ENCODE peak calls at places on chromosome 18, in seven cellular contexts. One of them, this sample, is unnamed.
A peak's percentile ranks its signal among the peaks of the same experiment; 100 is the strongest.

GRCh38 chr18:50190926-50191325 is 4.0 kb downstream of the MYO5B start:
- DNase-seq in MM.1S: no peak
- DNase-seq in HL-60: no peak
- DNase-seq in breast epithelium: no peak
- DNase-seq in adrenal gland: no peak
- DNase-seq in body of pancreas: no peak
- DNase-seq in cardiac muscle cell: no peak
- DNase-seq in this sample: no peak

GRCh38 chr18:34913837-34914755 is 127.1 kb upstream of the MAPRE2 start:
- DNase-seq in MM.1S: no peak
- DNase-seq in HL-60: peak; percentile 50
- DNase-seq in breast epithelium: peak; percentile 20
- DNase-seq in adrenal gland: no peak
- DNase-seq in body of pancreas: no peak
- DNase-seq in cardiac muscle cell: peak; percentile 46
- DNase-seq in this sample: no peak

GRCh38 chr18:27839141-27839540 is 337.8 kb downstream of the CDH2 start:
- DNase-seq in MM.1S: no peak
- DNase-seq in HL-60: no peak
- DNase-seq in breast epithelium: no peak
- DNase-seq in adrenal gland: no peak
- DNase-seq in body of pancreas: no peak
- DNase-seq in cardiac muscle cell: peak; percentile 61
- DNase-seq in this sample: no peak

GRCh38 chr18:38077219-38077618 is 511.6 kb upstream of the CELF4 start:
- DNase-seq in MM.1S: peak; percentile 18
- DNase-seq in HL-60: no peak
- DNase-seq in breast epithelium: no peak
- DNase-seq in adrenal gland: no peak
- DNase-seq in body of pancreas: no peak
- DNase-seq in cardiac muscle cell: no peak
- DNase-seq in this sample: peak; percentile 65

GRCh38 chr18:75113455-75113854 is 95.5 kb downstream of the PTGR3 start:
- DNase-seq in MM.1S: no peak
- DNase-seq in HL-60: no peak
- DNase-seq in breast epithelium: no peak
- DNase-seq in adrenal gland: no peak
- DNase-seq in body of pancreas: no peak
- DNase-seq in cardiac muscle cell: no peak
- DNase-seq in this sample: no peak

GRCh38 chr18:3107740-3108151 is 94.8 kb upstream of the LPIN2 start:
- DNase-seq in MM.1S: peak; percentile 15
- DNase-seq in HL-60: no peak
- DNase-seq in breast epithelium: no peak
- DNase-seq in adrenal gland: no peak
- DNase-seq in body of pancreas: no peak
- DNase-seq in cardiac muscle cell: no peak
- DNase-seq in this sample: no peak

GRCh38 chr18:23683671-23684070 is 5.6 kb upstream of the LAMA3 start:
- DNase-seq in MM.1S: no peak
- DNase-seq in HL-60: no peak
- DNase-seq in breast epithelium: no peak
- DNase-seq in adrenal gland: no peak
- DNase-seq in body of pancreas: no peak
- DNase-seq in cardiac muscle cell: peak; percentile 32
- DNase-seq in this sample: no peak

GRCh38 chr18:458016-458415 is 42.5 kb downstream of the COLEC12 start:
- DNase-seq in MM.1S: no peak
- DNase-seq in HL-60: no peak
- DNase-seq in breast epithelium: no peak
- DNase-seq in adrenal gland: no peak
- DNase-seq in body of pancreas: no peak
- DNase-seq in cardiac muscle cell: peak; percentile 33
- DNase-seq in this sample: no peak

GRCh38 chr18:71040161-71040560 is 751.3 kb downstream of the SOCS6 start:
- DNase-seq in MM.1S: no peak
- DNase-seq in HL-60: no peak
- DNase-seq in breast epithelium: no peak
- DNase-seq in adrenal gland: no peak
- DNase-seq in body of pancreas: no peak
- DNase-seq in cardiac muscle cell: no peak
- DNase-seq in this sample: no peak

GRCh38 chr18:54923339-54923956 is 35.8 kb downstream of the CCDC68 start:
- DNase-seq in MM.1S: no peak
- DNase-seq in HL-60: no peak
- DNase-seq in breast epithelium: no peak
- DNase-seq in adrenal gland: no peak
- DNase-seq in body of pancreas: no peak
- DNase-seq in cardiac muscle cell: peak; percentile 18
- DNase-seq in this sample: no peak

GRCh38 chr18:76838182-76838581 is 15.8 kb downstream of the ZNF236 start:
- DNase-seq in MM.1S: no peak
- DNase-seq in HL-60: no peak
- DNase-seq in breast epithelium: no peak
- DNase-seq in adrenal gland: no peak
- DNase-seq in body of pancreas: no peak
- DNase-seq in cardiac muscle cell: peak; percentile 31
- DNase-seq in this sample: no peak

GRCh38 chr18:26225022-26225693 is 1.1 kb upstream of the TAF4B start:
- DNase-seq in MM.1S: no peak
- DNase-seq in HL-60: no peak
- DNase-seq in breast epithelium: no peak
- DNase-seq in adrenal gland: no peak
- DNase-seq in body of pancreas: no peak
- DNase-seq in cardiac muscle cell: no peak
- DNase-seq in this sample: peak; percentile 66

GRCh38 chr18:5106730-5107129 is 90.3 kb downstream of the AKAIN1 start:
- DNase-seq in MM.1S: peak; percentile 32
- DNase-seq in HL-60: no peak
- DNase-seq in breast epithelium: no peak
- DNase-seq in adrenal gland: no peak
- DNase-seq in body of pancreas: no peak
- DNase-seq in cardiac muscle cell: no peak
- DNase-seq in this sample: no peak

GRCh38 chr18:73728657-73729056 is 419.0 kb downstream of the FBXO15 start:
- DNase-seq in MM.1S: no peak
- DNase-seq in HL-60: no peak
- DNase-seq in breast epithelium: no peak
- DNase-seq in adrenal gland: no peak
- DNase-seq in body of pancreas: no peak
- DNase-seq in cardiac muscle cell: no peak
- DNase-seq in this sample: no peak

GRCh38 chr18:21739604-21740473 is 753 bp upstream of the MIB1 start:
- DNase-seq in MM.1S: no peak
- DNase-seq in HL-60: peak; percentile 33
- DNase-seq in breast epithelium: no peak
- DNase-seq in adrenal gland: peak; percentile 56
- DNase-seq in body of pancreas: no peak
- DNase-seq in cardiac muscle cell: peak; percentile 24
- DNase-seq in this sample: peak; percentile 64

GRCh38 chr18:72935744-72936143 is 68.0 kb upstream of the NETO1 start:
- DNase-seq in MM.1S: no peak
- DNase-seq in HL-60: no peak
- DNase-seq in breast epithelium: no peak
- DNase-seq in adrenal gland: no peak
- DNase-seq in body of pancreas: no peak
- DNase-seq in cardiac muscle cell: no peak
- DNase-seq in this sample: no peak

GRCh38 chr18:43073771-43074170 is 41.7 kb downstream of the RIT2 start:
- DNase-seq in MM.1S: no peak
- DNase-seq in HL-60: no peak
- DNase-seq in breast epithelium: no peak
- DNase-seq in adrenal gland: no peak
- DNase-seq in body of pancreas: no peak
- DNase-seq in cardiac muscle cell: no peak
- DNase-seq in this sample: no peak

GRCh38 chr18:3104190-3105054 is 91.5 kb upstream of the LPIN2 start:
- DNase-seq in MM.1S: no peak
- DNase-seq in HL-60: no peak
- DNase-seq in breast epithelium: no peak
- DNase-seq in adrenal gland: no peak
- DNase-seq in body of pancreas: no peak
- DNase-seq in cardiac muscle cell: peak; percentile 62
- DNase-seq in this sample: no peak

DNA sequence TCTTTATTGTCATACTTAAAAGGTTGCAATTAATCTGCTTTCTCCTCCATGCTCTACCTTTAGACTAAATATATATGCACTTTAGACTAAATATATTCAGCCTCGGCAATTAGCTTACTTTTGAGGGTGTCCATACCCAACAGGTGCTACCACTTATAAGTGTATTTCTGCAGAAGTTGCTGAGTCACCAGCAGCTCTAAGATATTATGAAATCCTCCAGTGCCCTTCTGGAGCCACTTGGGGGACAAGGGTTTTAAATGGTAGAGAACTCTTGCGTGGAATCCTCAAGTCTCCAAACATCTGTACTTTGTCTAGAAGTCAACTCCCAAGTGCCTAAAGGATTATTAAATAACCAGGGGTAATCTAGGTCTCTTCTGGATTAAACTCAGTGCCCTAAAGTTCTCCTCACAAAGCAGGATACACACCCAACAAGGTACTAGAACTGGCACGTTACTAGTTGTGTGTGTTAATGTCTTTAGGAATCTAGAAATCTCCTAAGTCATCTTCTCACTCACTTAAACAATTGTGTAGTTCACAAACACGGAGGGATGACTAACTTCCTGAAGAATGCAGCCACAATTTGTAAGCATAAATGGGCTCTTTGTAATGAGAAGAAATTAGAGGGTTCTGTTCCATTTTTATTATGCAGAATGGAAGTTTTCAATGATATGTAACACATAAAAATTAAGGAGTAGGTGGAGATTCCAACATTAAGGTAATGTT is 159.7 kb downstream of the CD226 start:
- DNase-seq in MM.1S: no peak
- DNase-seq in HL-60: peak; percentile 36
- DNase-seq in breast epithelium: no peak
- DNase-seq in adrenal gland: no peak
- DNase-seq in body of pancreas: no peak
- DNase-seq in cardiac muscle cell: peak; percentile 71
- DNase-seq in this sample: no peak
- H3K4me3 ChIP-seq in MM.1S: no peak overlapping the region
- H3K4me3 ChIP-seq in HL-60: no peak overlapping the region
- H3K4me3 ChIP-seq in breast epithelium: no peak overlapping the region
- H3K4me3 ChIP-seq in adrenal gland: no peak overlapping the region
- H3K4me3 ChIP-seq in body of pancreas: no peak overlapping the region
- H3K4me3 ChIP-seq in cardiac muscle cell: no peak overlapping the region
- H3K4me3 ChIP-seq in this sample: no peak overlapping the region

GRCh38 chr18:44700652-44701051 is 20.0 kb downstream of the SETBP1 start:
- DNase-seq in MM.1S: no peak
- DNase-seq in HL-60: no peak
- DNase-seq in breast epithelium: no peak
- DNase-seq in adrenal gland: no peak
- DNase-seq in body of pancreas: peak; percentile 62
- DNase-seq in cardiac muscle cell: peak; percentile 61
- DNase-seq in this sample: no peak
- H3K27ac ChIP-seq in MM.1S: no peak overlapping the region
- H3K27ac ChIP-seq in HL-60: no peak overlapping the region
- H3K27ac ChIP-seq in breast epithelium: peak overlapping the region; percentile 72
- H3K27ac ChIP-seq in adrenal gland: no peak overlapping the region
- H3K27ac ChIP-seq in body of pancreas: peak overlapping the region; percentile 36
- H3K27ac ChIP-seq in cardiac muscle cell: peak overlapping the region; percentile 53
- H3K27ac ChIP-seq in this sample: no peak overlapping the region

GRCh38 chr18:31206787-31207381 is 44.2 kb upstream of the DSC1 start:
- DNase-seq in MM.1S: no peak
- DNase-seq in HL-60: peak; percentile 60
- DNase-seq in breast epithelium: peak; percentile 80
- DNase-seq in adrenal gland: peak; percentile 60
- DNase-seq in body of pancreas: peak; percentile 92
- DNase-seq in cardiac muscle cell: no peak
- DNase-seq in this sample: peak; percentile 77
- TF ChIP-seq CTCF in MM.1S: no peak
- TF ChIP-seq CTCF in HL-60: peak; percentile 67
- TF ChIP-seq CTCF in breast epithelium: peak; percentile 51
- TF ChIP-seq CTCF in adrenal gland: no peak
- TF ChIP-seq CTCF in body of pancreas: peak; percentile 58
- TF ChIP-seq CTCF in cardiac muscle cell: no peak
- TF ChIP-seq CTCF in this sample: no peak

DNA sequence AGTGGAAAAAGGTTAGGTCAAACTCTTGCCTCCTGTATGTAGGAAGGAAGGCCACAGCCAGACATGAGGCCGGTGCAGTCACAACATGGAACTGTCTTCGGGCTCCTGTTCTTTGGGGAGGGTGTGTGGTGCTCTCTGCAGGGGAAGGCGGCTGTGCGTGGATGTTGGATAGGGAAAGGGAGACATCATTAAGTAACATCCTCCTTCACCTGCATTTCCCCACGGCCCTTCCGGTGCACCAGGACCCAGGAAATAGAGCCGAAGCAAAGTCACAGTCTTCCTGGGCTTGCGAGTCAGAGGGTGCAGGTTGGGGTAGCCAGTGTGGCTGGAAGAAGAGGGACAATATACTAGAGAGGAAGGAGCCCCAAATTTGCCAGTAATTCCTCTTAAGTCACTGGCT is 78.9 kb upstream of the SMAD7 start:
- DNase-seq in MM.1S: no peak
- DNase-seq in HL-60: no peak
- DNase-seq in breast epithelium: peak; percentile 13
- DNase-seq in adrenal gland: peak; percentile 29
- DNase-seq in body of pancreas: no peak
- DNase-seq in cardiac muscle cell: no peak
- DNase-seq in this sample: peak; percentile 41
- H3K4me3 ChIP-seq in MM.1S: no peak overlapping the region
- H3K4me3 ChIP-seq in HL-60: no peak overlapping the region
- H3K4me3 ChIP-seq in breast epithelium: no peak overlapping the region
- H3K4me3 ChIP-seq in adrenal gland: no peak overlapping the region
- H3K4me3 ChIP-seq in body of pancreas: no peak overlapping the region
- H3K4me3 ChIP-seq in cardiac muscle cell: no peak overlapping the region
- H3K4me3 ChIP-seq in this sample: no peak overlapping the region

GRCh38 chr18:39681061-39681460 is 2115.5 kb upstream of the CELF4 start:
- DNase-seq in MM.1S: no peak
- DNase-seq in HL-60: no peak
- DNase-seq in breast epithelium: no peak
- DNase-seq in adrenal gland: no peak
- DNase-seq in body of pancreas: no peak
- DNase-seq in cardiac muscle cell: no peak
- DNase-seq in this sample: no peak

DNA sequence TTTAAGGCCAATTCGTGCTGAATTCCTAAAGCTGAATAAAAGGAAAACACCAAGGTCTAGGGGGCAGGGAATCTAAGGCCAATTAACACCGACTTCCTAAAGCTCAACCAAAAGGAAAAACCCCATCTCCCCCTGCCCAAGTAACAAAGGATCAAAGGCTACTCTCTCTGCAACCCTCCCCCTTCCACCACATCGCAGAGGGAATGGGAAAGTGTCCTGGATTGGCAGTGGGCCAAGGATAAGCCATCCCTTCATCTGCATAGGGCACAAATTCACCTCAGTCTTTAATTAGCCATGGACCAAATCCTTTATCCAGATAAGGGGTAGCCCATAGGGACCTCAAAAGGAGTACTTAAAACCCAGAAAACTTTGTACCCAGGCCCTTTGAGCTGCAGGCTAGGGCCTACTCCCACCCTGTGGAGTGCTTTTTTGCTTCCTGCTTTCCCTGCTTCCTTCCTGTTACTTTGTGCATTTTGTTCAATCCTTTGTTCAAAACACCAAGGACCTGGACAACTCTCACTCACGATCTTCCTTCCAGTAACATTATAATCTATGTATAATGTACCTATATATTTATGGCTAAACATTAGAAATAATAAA is 2119.8 kb upstream of the CELF4 start:
- DNase-seq in MM.1S: no peak
- DNase-seq in HL-60: no peak
- DNase-seq in breast epithelium: no peak
- DNase-seq in adrenal gland: no peak
- DNase-seq in body of pancreas: no peak
- DNase-seq in cardiac muscle cell: no peak
- DNase-seq in this sample: peak; percentile 84
- H3K27ac ChIP-seq in MM.1S: no peak overlapping the region
- H3K27ac ChIP-seq in HL-60: no peak overlapping the region
- H3K27ac ChIP-seq in breast epithelium: no peak overlapping the region
- H3K27ac ChIP-seq in adrenal gland: no peak overlapping the region
- H3K27ac ChIP-seq in body of pancreas: no peak overlapping the region
- H3K27ac ChIP-seq in cardiac muscle cell: no peak overlapping the region
- H3K27ac ChIP-seq in this sample: peak overlapping the region; percentile 39